ENCODE peak calls at places on chromosomes 7 and 10, in ten cellular contexts. One of them, this sample, is unnamed.

GRCh38 chr7:149797771-149798170 is 24.4 kb upstream of the ZNF467 start:
- DNase-seq in Panc1: no peak
- DNase-seq in stimulated activated CD4-positive, alpha-beta T cell treated with anti-CD3 and anti-CD28 coated beads, Interleukin-4, amount 100 ng/mL, for 1 hour: no peak
- DNase-seq in stimulated activated CD8-positive, alpha-beta memory T cell treated with anti-CD3 and anti-CD28 coated beads, Interleukin-4, amount 100 ng/mL, for 4 hours: no peak
- DNase-seq in DMS53: no peak
- DNase-seq in AG09319: no peak
- DNase-seq in HEK293T: no peak
- DNase-seq in hippocampal formation: no peak
- DNase-seq in upper lobe of right lung: no peak
- DNase-seq in choroid plexus epithelial cell: no peak
- DNase-seq in this sample: no peak

GRCh38 chr10:102735065-102735562 is 8.6 kb upstream of the WBP1L start:
- DNase-seq in Panc1: no peak
- DNase-seq in stimulated activated CD4-positive, alpha-beta T cell treated with anti-CD3 and anti-CD28 coated beads, Interleukin-4, amount 100 ng/mL, for 1 hour: no peak
- DNase-seq in stimulated activated CD8-positive, alpha-beta memory T cell treated with anti-CD3 and anti-CD28 coated beads, Interleukin-4, amount 100 ng/mL, for 4 hours: no peak
- DNase-seq in DMS53: no peak
- DNase-seq in AG09319: no peak
- DNase-seq in HEK293T: no peak
- DNase-seq in hippocampal formation: no peak
- DNase-seq in upper lobe of right lung: no peak
- DNase-seq in choroid plexus epithelial cell: no peak
- DNase-seq in this sample: no peak

GRCh38 chr10:1715821-1716220 is 21.5 kb downstream of the ADARB2 start:
- DNase-seq in Panc1: peak; percentile 54
- DNase-seq in stimulated activated CD4-positive, alpha-beta T cell treated with anti-CD3 and anti-CD28 coated beads, Interleukin-4, amount 100 ng/mL, for 1 hour: peak; percentile 40
- DNase-seq in stimulated activated CD8-positive, alpha-beta memory T cell treated with anti-CD3 and anti-CD28 coated beads, Interleukin-4, amount 100 ng/mL, for 4 hours: no peak
- DNase-seq in DMS53: peak; percentile 57
- DNase-seq in AG09319: no peak
- DNase-seq in HEK293T: peak; percentile 50
- DNase-seq in hippocampal formation: no peak
- DNase-seq in upper lobe of right lung: no peak
- DNase-seq in choroid plexus epithelial cell: no peak
- DNase-seq in this sample: no peak

GRCh38 chr7:631966-632830 is 94.3 kb upstream of the DNAAF5 start:
- DNase-seq in Panc1: no peak
- DNase-seq in stimulated activated CD4-positive, alpha-beta T cell treated with anti-CD3 and anti-CD28 coated beads, Interleukin-4, amount 100 ng/mL, for 1 hour: no peak
- DNase-seq in stimulated activated CD8-positive, alpha-beta memory T cell treated with anti-CD3 and anti-CD28 coated beads, Interleukin-4, amount 100 ng/mL, for 4 hours: no peak
- DNase-seq in DMS53: no peak
- DNase-seq in AG09319: no peak
- DNase-seq in HEK293T: no peak
- DNase-seq in hippocampal formation: no peak
- DNase-seq in upper lobe of right lung: peak; percentile 52
- DNase-seq in choroid plexus epithelial cell: no peak
- DNase-seq in this sample: no peak

GRCh38 chr10:102988404-102989314 is 70.6 kb downstream of the CNNM2 start:
- DNase-seq in Panc1: no peak
- DNase-seq in stimulated activated CD4-positive, alpha-beta T cell treated with anti-CD3 and anti-CD28 coated beads, Interleukin-4, amount 100 ng/mL, for 1 hour: no peak
- DNase-seq in stimulated activated CD8-positive, alpha-beta memory T cell treated with anti-CD3 and anti-CD28 coated beads, Interleukin-4, amount 100 ng/mL, for 4 hours: no peak
- DNase-seq in DMS53: peak; percentile 77
- DNase-seq in AG09319: no peak
- DNase-seq in HEK293T: no peak
- DNase-seq in hippocampal formation: no peak
- DNase-seq in upper lobe of right lung: no peak
- DNase-seq in choroid plexus epithelial cell: peak; percentile 71
- DNase-seq in this sample: no peak

GRCh38 chr7:5428470-5429252 is 5.0 kb upstream of the TNRC18 start:
- DNase-seq in Panc1: no peak
- DNase-seq in stimulated activated CD4-positive, alpha-beta T cell treated with anti-CD3 and anti-CD28 coated beads, Interleukin-4, amount 100 ng/mL, for 1 hour: no peak
- DNase-seq in stimulated activated CD8-positive, alpha-beta memory T cell treated with anti-CD3 and anti-CD28 coated beads, Interleukin-4, amount 100 ng/mL, for 4 hours: no peak
- DNase-seq in DMS53: peak; percentile 89
- DNase-seq in AG09319: peak; percentile 75
- DNase-seq in HEK293T: no peak
- DNase-seq in hippocampal formation: peak; percentile 63
- DNase-seq in upper lobe of right lung: peak; percentile 79
- DNase-seq in choroid plexus epithelial cell: peak; percentile 91
- DNase-seq in this sample: peak; percentile 72

GRCh38 chr7:151801782-151802468 is 75.0 kb downstream of the PRKAG2 start:
- DNase-seq in Panc1: no peak
- DNase-seq in stimulated activated CD4-positive, alpha-beta T cell treated with anti-CD3 and anti-CD28 coated beads, Interleukin-4, amount 100 ng/mL, for 1 hour: no peak
- DNase-seq in stimulated activated CD8-positive, alpha-beta memory T cell treated with anti-CD3 and anti-CD28 coated beads, Interleukin-4, amount 100 ng/mL, for 4 hours: no peak
- DNase-seq in DMS53: no peak
- DNase-seq in AG09319: no peak
- DNase-seq in HEK293T: no peak
- DNase-seq in hippocampal formation: no peak
- DNase-seq in upper lobe of right lung: peak; percentile 27
- DNase-seq in choroid plexus epithelial cell: no peak
- DNase-seq in this sample: no peak

GRCh38 chr7:34928052-34928451 is 109.2 kb downstream of the DPY19L1 start:
- DNase-seq in Panc1: peak; percentile 10
- DNase-seq in stimulated activated CD4-positive, alpha-beta T cell treated with anti-CD3 and anti-CD28 coated beads, Interleukin-4, amount 100 ng/mL, for 1 hour: peak; percentile 55
- DNase-seq in stimulated activated CD8-positive, alpha-beta memory T cell treated with anti-CD3 and anti-CD28 coated beads, Interleukin-4, amount 100 ng/mL, for 4 hours: no peak
- DNase-seq in DMS53: peak; percentile 75
- DNase-seq in AG09319: no peak
- DNase-seq in HEK293T: peak; percentile 10
- DNase-seq in hippocampal formation: peak; percentile 33
- DNase-seq in upper lobe of right lung: peak; percentile 78
- DNase-seq in choroid plexus epithelial cell: peak; percentile 49
- DNase-seq in this sample: peak; percentile 53

GRCh38 chr10:60809157-60809556 is 30.9 kb downstream of the CDK1 start:
- DNase-seq in Panc1: no peak
- DNase-seq in stimulated activated CD4-positive, alpha-beta T cell treated with anti-CD3 and anti-CD28 coated beads, Interleukin-4, amount 100 ng/mL, for 1 hour: no peak
- DNase-seq in stimulated activated CD8-positive, alpha-beta memory T cell treated with anti-CD3 and anti-CD28 coated beads, Interleukin-4, amount 100 ng/mL, for 4 hours: no peak
- DNase-seq in DMS53: no peak
- DNase-seq in AG09319: no peak
- DNase-seq in HEK293T: no peak
- DNase-seq in hippocampal formation: no peak
- DNase-seq in upper lobe of right lung: no peak
- DNase-seq in choroid plexus epithelial cell: peak; percentile 91
- DNase-seq in this sample: no peak

GRCh38 chr10:68565658-68566057 is 5.5 kb downstream of the TET1 start:
- DNase-seq in Panc1: no peak
- DNase-seq in stimulated activated CD4-positive, alpha-beta T cell treated with anti-CD3 and anti-CD28 coated beads, Interleukin-4, amount 100 ng/mL, for 1 hour: no peak
- DNase-seq in stimulated activated CD8-positive, alpha-beta memory T cell treated with anti-CD3 and anti-CD28 coated beads, Interleukin-4, amount 100 ng/mL, for 4 hours: no peak
- DNase-seq in DMS53: no peak
- DNase-seq in AG09319: no peak
- DNase-seq in HEK293T: no peak
- DNase-seq in hippocampal formation: no peak
- DNase-seq in upper lobe of right lung: no peak
- DNase-seq in choroid plexus epithelial cell: no peak
- DNase-seq in this sample: no peak

GRCh38 chr10:124667425-124668130 is 76.6 kb downstream of the FAM53B start:
- DNase-seq in Panc1: no peak
- DNase-seq in stimulated activated CD4-positive, alpha-beta T cell treated with anti-CD3 and anti-CD28 coated beads, Interleukin-4, amount 100 ng/mL, for 1 hour: no peak
- DNase-seq in stimulated activated CD8-positive, alpha-beta memory T cell treated with anti-CD3 and anti-CD28 coated beads, Interleukin-4, amount 100 ng/mL, for 4 hours: no peak
- DNase-seq in DMS53: no peak
- DNase-seq in AG09319: no peak
- DNase-seq in HEK293T: no peak
- DNase-seq in hippocampal formation: no peak
- DNase-seq in upper lobe of right lung: no peak
- DNase-seq in choroid plexus epithelial cell: peak; percentile 60
- DNase-seq in this sample: no peak

GRCh38 chr7:121372376-121373024 is 23.6 kb downstream of the FAM3C start:
- DNase-seq in Panc1: no peak
- DNase-seq in stimulated activated CD4-positive, alpha-beta T cell treated with anti-CD3 and anti-CD28 coated beads, Interleukin-4, amount 100 ng/mL, for 1 hour: no peak
- DNase-seq in stimulated activated CD8-positive, alpha-beta memory T cell treated with anti-CD3 and anti-CD28 coated beads, Interleukin-4, amount 100 ng/mL, for 4 hours: no peak
- DNase-seq in DMS53: no peak
- DNase-seq in AG09319: no peak
- DNase-seq in HEK293T: no peak
- DNase-seq in hippocampal formation: no peak
- DNase-seq in upper lobe of right lung: no peak
- DNase-seq in choroid plexus epithelial cell: no peak
- DNase-seq in this sample: no peak

GRCh38 chr10:76324283-76324682 is 892.9 kb downstream of the LRMDA start:
- DNase-seq in Panc1: no peak
- DNase-seq in stimulated activated CD4-positive, alpha-beta T cell treated with anti-CD3 and anti-CD28 coated beads, Interleukin-4, amount 100 ng/mL, for 1 hour: no peak
- DNase-seq in stimulated activated CD8-positive, alpha-beta memory T cell treated with anti-CD3 and anti-CD28 coated beads, Interleukin-4, amount 100 ng/mL, for 4 hours: no peak
- DNase-seq in DMS53: no peak
- DNase-seq in AG09319: no peak
- DNase-seq in HEK293T: peak; percentile 39
- DNase-seq in hippocampal formation: no peak
- DNase-seq in upper lobe of right lung: peak; percentile 68
- DNase-seq in choroid plexus epithelial cell: no peak
- DNase-seq in this sample: peak; percentile 75

GRCh38 chr7:97871659-97872024 is 566 bp downstream of the ASNS start:
- DNase-seq in Panc1: no peak
- DNase-seq in stimulated activated CD4-positive, alpha-beta T cell treated with anti-CD3 and anti-CD28 coated beads, Interleukin-4, amount 100 ng/mL, for 1 hour: peak; percentile 31
- DNase-seq in stimulated activated CD8-positive, alpha-beta memory T cell treated with anti-CD3 and anti-CD28 coated beads, Interleukin-4, amount 100 ng/mL, for 4 hours: no peak
- DNase-seq in DMS53: peak; percentile 84
- DNase-seq in AG09319: no peak
- DNase-seq in HEK293T: peak; percentile 24
- DNase-seq in hippocampal formation: no peak
- DNase-seq in upper lobe of right lung: no peak
- DNase-seq in choroid plexus epithelial cell: no peak
- DNase-seq in this sample: peak; percentile 16

GRCh38 chr7:69739182-69739581 is 140.9 kb downstream of the AUTS2 start:
- DNase-seq in Panc1: no peak
- DNase-seq in stimulated activated CD4-positive, alpha-beta T cell treated with anti-CD3 and anti-CD28 coated beads, Interleukin-4, amount 100 ng/mL, for 1 hour: no peak
- DNase-seq in stimulated activated CD8-positive, alpha-beta memory T cell treated with anti-CD3 and anti-CD28 coated beads, Interleukin-4, amount 100 ng/mL, for 4 hours: no peak
- DNase-seq in DMS53: peak; percentile 75
- DNase-seq in AG09319: no peak
- DNase-seq in HEK293T: no peak
- DNase-seq in hippocampal formation: no peak
- DNase-seq in upper lobe of right lung: no peak
- DNase-seq in choroid plexus epithelial cell: no peak
- DNase-seq in this sample: no peak

This sample was measured in thyroid gland.